ENCODE peak calls at places on chromosome 19, in seven cellular contexts. Z, T, B, A, H, R and I are unnamed samples.

GRCh38 chr19:5691930-5692784 is 2.1 kb downstream of the RPL36 start:
- DNase-seq in A (no peak), Z (peak; percentile 39), H (no peak), R (no peak), B (no peak), T (peak; percentile 44), I (no peak)

GRCh38 chr19:19334989-19335344 is 14.3 kb downstream of the MAU2 start:
- DNase-seq in Z (no peak), T (no peak), A (no peak), R (no peak), H (no peak), B (no peak), I (no peak)

GRCh38 chr19:2012941-2013682 is 2.4 kb downstream of the BTBD2 start:
- DNase-seq in B (no peak), Z (no peak), H (no peak), A (no peak), T (no peak), R (no peak), I (no peak)

GRCh38 chr19:55449469-55449868 is 6.4 kb upstream of the SHISA7 start:
- DNase-seq in T (no peak), R (no peak), A (no peak), B (no peak), Z (no peak), H (no peak), I (no peak)

GRCh38 chr19:2246801-2247361 is 2.2 kb upstream of the AMH start:
- DNase-seq in A (no peak), Z (peak; percentile 67), R (no peak), B (no peak), H (no peak), T (no peak), I (no peak)

GRCh38 chr19:17975032-17975431 is 8.1 kb downstream of the KCNN1 start:
- DNase-seq in Z (no peak), B (no peak), A (no peak), R (no peak), T (no peak), H (no peak), I (no peak)

GRCh38 chr19:19539738-19540703 is 2.0 kb downstream of the CILP2 start:
- DNase-seq in Z (no peak), T (peak; percentile 74), R (peak; percentile 40), H (peak; percentile 89), B (peak; percentile 85), A (peak; percentile 63), I (no peak)

GRCh38 chr19:41298327-41298964 is 11.5 kb upstream of the CCDC97 start:
- DNase-seq in B (peak; percentile 87), R (no peak), Z (no peak), H (peak; percentile 23), A (no peak), T (peak; percentile 69), I (no peak)

GRCh38 chr19:7673995-7674667 is 2.8 kb upstream of the MCEMP1 start:
- DNase-seq in T (peak; percentile 80), H (peak; percentile 90), Z (peak; percentile 76), R (peak; percentile 62), A (no peak), B (peak; percentile 79), I (no peak)

GRCh38 chr19:2274937-2275535 is 6.9 kb downstream of the PEAK3 start:
- DNase-seq in T (peak; percentile 71), A (no peak), Z (peak; percentile 74), R (peak; percentile 77), B (peak; percentile 86), H (peak; percentile 81), I (peak; percentile 68)

GRCh38 chr19:18607222-18608101 is 863 bp upstream of the CRLF1 start:
- DNase-seq in H (no peak), T (no peak), R (no peak), A (no peak), B (no peak), Z (no peak), I (no peak)

GRCh38 chr19:42409477-42409876 is 17.7 kb downstream of the LIPE start:
- DNase-seq in Z (no peak), R (no peak), H (no peak), T (no peak), B (no peak), A (no peak), I (no peak)